ENCODE peak calls at places on chromosomes 12 and 14, in ten cellular contexts. One of them, this sample, is unnamed.

GRCh38 chr12:105928436-105928835 is 210.3 kb downstream of the NUAK1 start:
- DNase-seq in IMR-90: no peak
- DNase-seq in foreskin fibroblast: no peak
- DNase-seq in hepatocyte: no peak
- DNase-seq in tibial artery: no peak
- DNase-seq in CD14-positive monocyte: no peak
- DNase-seq in heart left ventricle: no peak
- DNase-seq in pancreas: peak; percentile 61
- DNase-seq in fibroblast of mammary gland: no peak
- DNase-seq in fibroblast of pulmonary artery: no peak
- DNase-seq in this sample: no peak

GRCh38 chr14:33879684-33880286 is 71.1 kb downstream of the EGLN3 start:
- DNase-seq in fibroblast of pulmonary artery: no peak
- DNase-seq in fibroblast of mammary gland: no peak
- DNase-seq in foreskin fibroblast: no peak
- DNase-seq in IMR-90: no peak
- DNase-seq in pancreas: no peak
- DNase-seq in CD14-positive monocyte: no peak
- DNase-seq in tibial artery: no peak
- DNase-seq in heart left ventricle: no peak
- DNase-seq in hepatocyte: no peak
- DNase-seq in this sample: no peak

GRCh38 chr12:82299617-82300016 is 58.6 kb downstream of the CCDC59 start:
- DNase-seq in fibroblast of pulmonary artery: peak; percentile 38
- DNase-seq in CD14-positive monocyte: no peak
- DNase-seq in foreskin fibroblast: no peak
- DNase-seq in hepatocyte: peak; percentile 62
- DNase-seq in tibial artery: no peak
- DNase-seq in pancreas: no peak
- DNase-seq in heart left ventricle: no peak
- DNase-seq in IMR-90: no peak
- DNase-seq in fibroblast of mammary gland: peak; percentile 1
- DNase-seq in this sample: no peak

GRCh38 chr12:104651812-104652211 is 195.1 kb downstream of the CHST11 start:
- DNase-seq in fibroblast of pulmonary artery: no peak
- DNase-seq in hepatocyte: no peak
- DNase-seq in CD14-positive monocyte: no peak
- DNase-seq in tibial artery: no peak
- DNase-seq in IMR-90: no peak
- DNase-seq in heart left ventricle: no peak
- DNase-seq in fibroblast of mammary gland: no peak
- DNase-seq in pancreas: no peak
- DNase-seq in foreskin fibroblast: no peak
- DNase-seq in this sample: no peak

GRCh38 chr12:52253391-52254179 is 20.5 kb downstream of the KRT7 start:
- DNase-seq in foreskin fibroblast: no peak
- DNase-seq in CD14-positive monocyte: no peak
- DNase-seq in heart left ventricle: no peak
- DNase-seq in fibroblast of mammary gland: no peak
- DNase-seq in IMR-90: no peak
- DNase-seq in tibial artery: no peak
- DNase-seq in pancreas: no peak
- DNase-seq in hepatocyte: no peak
- DNase-seq in fibroblast of pulmonary artery: no peak
- DNase-seq in this sample: no peak

GRCh38 chr12:49296836-49297694 is 2.1 kb downstream of the PRPH start:
- DNase-seq in IMR-90: no peak
- DNase-seq in tibial artery: no peak
- DNase-seq in CD14-positive monocyte: no peak
- DNase-seq in fibroblast of mammary gland: no peak
- DNase-seq in pancreas: peak; percentile 53
- DNase-seq in heart left ventricle: no peak
- DNase-seq in fibroblast of pulmonary artery: no peak
- DNase-seq in hepatocyte: peak; percentile 59
- DNase-seq in foreskin fibroblast: no peak
- DNase-seq in this sample: no peak

GRCh38 chr12:113402586-113403260 is 964 bp downstream of the SDS start:
- DNase-seq in fibroblast of pulmonary artery: no peak
- DNase-seq in fibroblast of mammary gland: no peak
- DNase-seq in tibial artery: no peak
- DNase-seq in pancreas: no peak
- DNase-seq in foreskin fibroblast: no peak
- DNase-seq in IMR-90: no peak
- DNase-seq in CD14-positive monocyte: no peak
- DNase-seq in hepatocyte: no peak
- DNase-seq in heart left ventricle: no peak
- DNase-seq in this sample: no peak

GRCh38 chr12:100199347-100200136 is 1.1 kb upstream of the ACTR6 start:
- DNase-seq in fibroblast of pulmonary artery: peak; percentile 7
- DNase-seq in heart left ventricle: peak; percentile 67
- DNase-seq in foreskin fibroblast: peak; percentile 7
- DNase-seq in fibroblast of mammary gland: no peak
- DNase-seq in tibial artery: peak; percentile 51
- DNase-seq in pancreas: peak; percentile 84
- DNase-seq in hepatocyte: peak; percentile 79
- DNase-seq in CD14-positive monocyte: no peak
- DNase-seq in IMR-90: no peak
- DNase-seq in this sample: no peak

GRCh38 chr14:21924479-21924878 is 250.9 kb upstream of the OR4E1 start:
- DNase-seq in hepatocyte: no peak
- DNase-seq in heart left ventricle: no peak
- DNase-seq in fibroblast of mammary gland: no peak
- DNase-seq in IMR-90: no peak
- DNase-seq in foreskin fibroblast: no peak
- DNase-seq in CD14-positive monocyte: no peak
- DNase-seq in fibroblast of pulmonary artery: no peak
- DNase-seq in pancreas: no peak
- DNase-seq in tibial artery: no peak
- DNase-seq in this sample: no peak

GRCh38 chr12:84822541-84822940 is 90.1 kb downstream of the SLC6A15 start:
- DNase-seq in foreskin fibroblast: peak; percentile 18
- DNase-seq in heart left ventricle: no peak
- DNase-seq in CD14-positive monocyte: no peak
- DNase-seq in tibial artery: no peak
- DNase-seq in hepatocyte: no peak
- DNase-seq in IMR-90: peak; percentile 34
- DNase-seq in pancreas: no peak
- DNase-seq in fibroblast of mammary gland: no peak
- DNase-seq in fibroblast of pulmonary artery: no peak
- DNase-seq in this sample: peak; percentile 67

GRCh38 chr14:75283884-75284563 is 5.4 kb downstream of the FOS start:
- DNase-seq in fibroblast of pulmonary artery: peak; percentile 86
- DNase-seq in IMR-90: peak; percentile 51
- DNase-seq in CD14-positive monocyte: peak; percentile 89
- DNase-seq in tibial artery: no peak
- DNase-seq in hepatocyte: peak; percentile 55
- DNase-seq in heart left ventricle: no peak
- DNase-seq in pancreas: no peak
- DNase-seq in foreskin fibroblast: no peak
- DNase-seq in fibroblast of mammary gland: no peak
- DNase-seq in this sample: no peak

GRCh38 chr12:63949902-63950301 is 105.4 kb downstream of the SRGAP1 start:
- DNase-seq in CD14-positive monocyte: no peak
- DNase-seq in foreskin fibroblast: no peak
- DNase-seq in tibial artery: no peak
- DNase-seq in fibroblast of pulmonary artery: peak; percentile 69
- DNase-seq in heart left ventricle: no peak
- DNase-seq in IMR-90: peak; percentile 31
- DNase-seq in fibroblast of mammary gland: peak; percentile 30
- DNase-seq in hepatocyte: no peak
- DNase-seq in pancreas: no peak
- DNase-seq in this sample: no peak

GRCh38 chr14:100530270-100531072 is 56.7 kb downstream of the BEGAIN start:
- DNase-seq in pancreas: peak; percentile 35
- DNase-seq in hepatocyte: peak; percentile 2
- DNase-seq in fibroblast of mammary gland: no peak
- DNase-seq in heart left ventricle: no peak
- DNase-seq in CD14-positive monocyte: no peak
- DNase-seq in tibial artery: peak; percentile 14
- DNase-seq in fibroblast of pulmonary artery: no peak
- DNase-seq in foreskin fibroblast: no peak
- DNase-seq in IMR-90: no peak
- DNase-seq in this sample: no peak

DNA sequence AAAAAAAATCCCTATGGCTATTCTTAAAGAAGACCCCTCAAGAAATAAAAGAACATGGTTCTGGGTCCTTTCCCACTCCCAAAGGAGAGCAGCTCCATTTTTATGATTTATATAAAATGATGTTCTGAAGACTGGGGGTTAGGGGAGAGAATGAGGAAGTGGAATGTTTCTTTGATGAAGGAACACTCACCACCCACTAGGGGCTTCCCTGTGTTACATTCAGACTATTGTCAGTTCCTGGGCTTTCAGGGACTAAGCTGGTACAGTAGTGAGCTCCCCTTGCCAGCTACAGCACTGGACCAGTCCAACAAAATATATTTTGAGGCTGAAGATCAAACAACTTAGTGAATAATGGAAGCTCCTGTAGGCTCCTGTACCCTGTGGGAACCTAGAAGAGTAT is 98.9 kb downstream of the HMGA2 start:
- DNase-seq in IMR-90: no peak
- DNase-seq in fibroblast of mammary gland: no peak
- DNase-seq in hepatocyte: no peak
- DNase-seq in CD14-positive monocyte: no peak
- DNase-seq in tibial artery: no peak
- DNase-seq in heart left ventricle: no peak
- DNase-seq in pancreas: no peak
- DNase-seq in foreskin fibroblast: no peak
- DNase-seq in fibroblast of pulmonary artery: no peak
- DNase-seq in this sample: no peak
- TF ChIP-seq CTCF in IMR-90: peak; percentile 10
- TF ChIP-seq CTCF in fibroblast of mammary gland: peak; percentile 15
- TF ChIP-seq CTCF in hepatocyte: no peak
- TF ChIP-seq CTCF in CD14-positive monocyte: no peak
- TF ChIP-seq CTCF in tibial artery: no peak
- TF ChIP-seq CTCF in heart left ventricle: no peak
- TF ChIP-seq CTCF in pancreas: no peak
- TF ChIP-seq CTCF in foreskin fibroblast: no peak
- TF ChIP-seq CTCF in fibroblast of pulmonary artery: no peak
- TF ChIP-seq CTCF in this sample: no peak

DNA sequence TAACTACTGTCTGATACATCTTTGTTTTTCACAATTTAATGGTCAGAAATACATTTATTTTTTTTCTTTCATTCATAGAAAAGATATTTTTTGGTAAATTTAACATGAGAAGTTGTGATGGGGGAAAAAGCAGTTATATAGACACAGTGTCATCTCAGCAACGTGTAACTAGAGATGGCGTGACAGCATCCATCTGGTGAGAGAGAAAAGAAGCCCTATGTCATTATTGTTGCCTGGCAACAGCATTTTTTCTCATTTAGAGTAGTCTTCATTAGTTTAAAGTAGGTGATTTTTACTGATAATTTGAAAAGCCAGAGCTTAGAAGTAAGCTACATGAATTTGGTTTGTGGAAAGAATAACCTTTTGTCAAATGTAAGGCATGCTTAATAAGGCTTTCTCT is 128.5 kb downstream of the ACSS3 start:
- DNase-seq in tibial artery: no peak
- DNase-seq in heart left ventricle: no peak
- DNase-seq in pancreas: no peak
- DNase-seq in fibroblast of mammary gland: no peak
- DNase-seq in fibroblast of pulmonary artery: no peak
- DNase-seq in IMR-90: no peak
- DNase-seq in foreskin fibroblast: no peak
- DNase-seq in hepatocyte: no peak
- DNase-seq in CD14-positive monocyte: no peak
- DNase-seq in this sample: no peak
- TF ChIP-seq CTCF in tibial artery: no peak
- TF ChIP-seq CTCF in heart left ventricle: no peak
- TF ChIP-seq CTCF in pancreas: no peak
- TF ChIP-seq CTCF in fibroblast of mammary gland: no peak
- TF ChIP-seq CTCF in fibroblast of pulmonary artery: no peak
- TF ChIP-seq CTCF in IMR-90: no peak
- TF ChIP-seq CTCF in foreskin fibroblast: no peak
- TF ChIP-seq CTCF in hepatocyte: no peak
- TF ChIP-seq CTCF in CD14-positive monocyte: no peak
- TF ChIP-seq CTCF in this sample: no peak

GRCh38 chr14:94681300-94682060 is 69.3 kb downstream of the SERPINA3 start:
- DNase-seq in fibroblast of pulmonary artery: peak; percentile 73
- DNase-seq in hepatocyte: peak; percentile 47
- DNase-seq in tibial artery: no peak
- DNase-seq in fibroblast of mammary gland: peak; percentile 65
- DNase-seq in CD14-positive monocyte: no peak
- DNase-seq in foreskin fibroblast: peak; percentile 20
- DNase-seq in IMR-90: peak; percentile 42
- DNase-seq in pancreas: no peak
- DNase-seq in heart left ventricle: no peak
- DNase-seq in this sample: no peak
- TF ChIP-seq CTCF in fibroblast of pulmonary artery: peak; percentile 92
- TF ChIP-seq CTCF in hepatocyte: peak; percentile 35
- TF ChIP-seq CTCF in tibial artery: no peak
- TF ChIP-seq CTCF in fibroblast of mammary gland: peak; percentile 88
- TF ChIP-seq CTCF in CD14-positive monocyte: peak; percentile 11
- TF ChIP-seq CTCF in foreskin fibroblast: peak; percentile 15
- TF ChIP-seq CTCF in IMR-90: peak; percentile 65
- TF ChIP-seq CTCF in pancreas: peak; percentile 21
- TF ChIP-seq CTCF in heart left ventricle: peak; percentile 31
- TF ChIP-seq CTCF in this sample: peak; percentile 73

GRCh38 chr12:131827961-131828534 is at the start of gene MMP17:
- DNase-seq in heart left ventricle: peak; percentile 43
- DNase-seq in fibroblast of pulmonary artery: peak; percentile 63
- DNase-seq in foreskin fibroblast: peak; percentile 64
- DNase-seq in tibial artery: no peak
- DNase-seq in CD14-positive monocyte: peak; percentile 60
- DNase-seq in IMR-90: peak; percentile 55
- DNase-seq in pancreas: no peak
- DNase-seq in fibroblast of mammary gland: peak; percentile 41
- DNase-seq in hepatocyte: peak; percentile 81
- DNase-seq in this sample: no peak
- TF ChIP-seq CTCF in heart left ventricle: no peak
- TF ChIP-seq CTCF in fibroblast of pulmonary artery: no peak
- TF ChIP-seq CTCF in foreskin fibroblast: no peak
- TF ChIP-seq CTCF in tibial artery: no peak
- TF ChIP-seq CTCF in CD14-positive monocyte: peak; percentile 33
- TF ChIP-seq CTCF in IMR-90: peak; percentile 15
- TF ChIP-seq CTCF in pancreas: no peak
- TF ChIP-seq CTCF in fibroblast of mammary gland: no peak
- TF ChIP-seq CTCF in hepatocyte: peak; percentile 29
- TF ChIP-seq CTCF in this sample: peak; percentile 27

GRCh38 chr12:44317651-44318126 is 481.8 kb downstream of the TMEM117 start:
- DNase-seq in hepatocyte: peak; percentile 43
- DNase-seq in fibroblast of mammary gland: peak; percentile 40
- DNase-seq in heart left ventricle: no peak
- DNase-seq in foreskin fibroblast: peak; percentile 10
- DNase-seq in tibial artery: no peak
- DNase-seq in fibroblast of pulmonary artery: peak; percentile 30
- DNase-seq in pancreas: no peak
- DNase-seq in CD14-positive monocyte: no peak
- DNase-seq in IMR-90: peak; percentile 40
- DNase-seq in this sample: peak; percentile 3
- TF ChIP-seq CTCF in hepatocyte: peak; percentile 53
- TF ChIP-seq CTCF in fibroblast of mammary gland: peak; percentile 51
- TF ChIP-seq CTCF in heart left ventricle: peak; percentile 35
- TF ChIP-seq CTCF in foreskin fibroblast: peak; percentile 51
- TF ChIP-seq CTCF in tibial artery: no peak
- TF ChIP-seq CTCF in fibroblast of pulmonary artery: peak; percentile 50
- TF ChIP-seq CTCF in pancreas: no peak
- TF ChIP-seq CTCF in CD14-positive monocyte: no peak
- TF ChIP-seq CTCF in IMR-90: peak; percentile 45
- TF ChIP-seq CTCF in this sample: peak; percentile 51